ENCODE peak calls at places on chromosomes 2 and 18, in seven cellular contexts. One of them, this sample, is unnamed.

GRCh38 chr18:75478996-75479870 is 51.7 kb upstream of the SMIM21 start:
- DNase-seq in cardiac muscle cell: peak
- DNase-seq in CD8-positive, alpha-beta memory T cell: no peak
- DNase-seq in kidney: no peak
- DNase-seq in body of pancreas: no peak
- DNase-seq in thoracic aorta: no peak
- DNase-seq in uterus: no peak
- DNase-seq in this sample: peak

GRCh38 chr2:33426666-33427231 is 49.7 kb upstream of the RASGRP3 start:
- DNase-seq in cardiac muscle cell: peak
- DNase-seq in CD8-positive, alpha-beta memory T cell: no peak
- DNase-seq in kidney: no peak
- DNase-seq in body of pancreas: peak
- DNase-seq in thoracic aorta: no peak
- DNase-seq in uterus: no peak
- DNase-seq in this sample: no peak

GRCh38 chr18:35284846-35285245 is 5.2 kb downstream of the ZSCAN30 start:
- DNase-seq in cardiac muscle cell: no peak
- DNase-seq in CD8-positive, alpha-beta memory T cell: no peak
- DNase-seq in kidney: no peak
- DNase-seq in body of pancreas: no peak
- DNase-seq in thoracic aorta: no peak
- DNase-seq in uterus: no peak
- DNase-seq in this sample: no peak

GRCh38 chr2:150700731-150701130 is 213.3 kb upstream of the RND3 start:
- DNase-seq in cardiac muscle cell: no peak
- DNase-seq in CD8-positive, alpha-beta memory T cell: no peak
- DNase-seq in kidney: no peak
- DNase-seq in body of pancreas: no peak
- DNase-seq in thoracic aorta: no peak
- DNase-seq in uterus: no peak
- DNase-seq in this sample: no peak

GRCh38 chr2:69946351-69947077 is 14.9 kb downstream of the ASPRV1 start:
- DNase-seq in cardiac muscle cell: peak
- DNase-seq in CD8-positive, alpha-beta memory T cell: peak
- DNase-seq in kidney: no peak
- DNase-seq in body of pancreas: no peak
- DNase-seq in thoracic aorta: no peak
- DNase-seq in uterus: no peak
- DNase-seq in this sample: peak

GRCh38 chr18:21851327-21851961 is 110.9 kb downstream of the MIB1 start:
- DNase-seq in cardiac muscle cell: peak
- DNase-seq in CD8-positive, alpha-beta memory T cell: no peak
- DNase-seq in kidney: no peak
- DNase-seq in body of pancreas: no peak
- DNase-seq in thoracic aorta: no peak
- DNase-seq in uterus: no peak
- DNase-seq in this sample: no peak

GRCh38 chr2:199466704-199467461 is 9.1 kb upstream of the SATB2 start:
- DNase-seq in cardiac muscle cell: no peak
- DNase-seq in CD8-positive, alpha-beta memory T cell: no peak
- DNase-seq in kidney: no peak
- DNase-seq in body of pancreas: no peak
- DNase-seq in thoracic aorta: no peak
- DNase-seq in uterus: no peak
- DNase-seq in this sample: no peak

GRCh38 chr2:240412975-240413812 is 22.3 kb upstream of the GPC1 start:
- DNase-seq in cardiac muscle cell: no peak
- DNase-seq in CD8-positive, alpha-beta memory T cell: no peak
- DNase-seq in kidney: peak
- DNase-seq in body of pancreas: peak
- DNase-seq in thoracic aorta: no peak
- DNase-seq in uterus: peak
- DNase-seq in this sample: no peak

GRCh38 chr2:165425556-165425955 is 43.9 kb upstream of the CSRNP3 start:
- DNase-seq in cardiac muscle cell: no peak
- DNase-seq in CD8-positive, alpha-beta memory T cell: no peak
- DNase-seq in kidney: no peak
- DNase-seq in body of pancreas: no peak
- DNase-seq in thoracic aorta: no peak
- DNase-seq in uterus: no peak
- DNase-seq in this sample: no peak

GRCh38 chr2:38515155-38516074 is 87.3 kb downstream of the HNRNPLL start:
- DNase-seq in cardiac muscle cell: peak
- DNase-seq in CD8-positive, alpha-beta memory T cell: no peak
- DNase-seq in kidney: peak
- DNase-seq in body of pancreas: peak
- DNase-seq in thoracic aorta: peak
- DNase-seq in uterus: peak
- DNase-seq in this sample: no peak

GRCh38 chr2:5839563-5839962 is 147.4 kb downstream of the SOX11 start:
- DNase-seq in cardiac muscle cell: no peak
- DNase-seq in CD8-positive, alpha-beta memory T cell: no peak
- DNase-seq in kidney: no peak
- DNase-seq in body of pancreas: no peak
- DNase-seq in thoracic aorta: no peak
- DNase-seq in uterus: no peak
- DNase-seq in this sample: no peak

GRCh38 chr18:41674466-41674865 is 280.6 kb upstream of the PIK3C3 start:
- DNase-seq in cardiac muscle cell: no peak
- DNase-seq in CD8-positive, alpha-beta memory T cell: no peak
- DNase-seq in kidney: no peak
- DNase-seq in body of pancreas: no peak
- DNase-seq in thoracic aorta: no peak
- DNase-seq in uterus: no peak
- DNase-seq in this sample: no peak

GRCh38 chr2:23502096-23502495 is 117.1 kb downstream of the KLHL29 start:
- DNase-seq in cardiac muscle cell: peak
- DNase-seq in CD8-positive, alpha-beta memory T cell: no peak
- DNase-seq in kidney: no peak
- DNase-seq in body of pancreas: peak
- DNase-seq in thoracic aorta: no peak
- DNase-seq in uterus: no peak
- DNase-seq in this sample: no peak

GRCh38 chr2:11681722-11682589 is 12.0 kb upstream of the NTSR2 start:
- DNase-seq in cardiac muscle cell: peak
- DNase-seq in CD8-positive, alpha-beta memory T cell: peak
- DNase-seq in kidney: peak
- DNase-seq in body of pancreas: peak
- DNase-seq in thoracic aorta: no peak
- DNase-seq in uterus: no peak
- DNase-seq in this sample: no peak

GRCh38 chr2:41937464-41937861 is 110.4 kb upstream of the PKDCC start:
- DNase-seq in cardiac muscle cell: peak
- DNase-seq in CD8-positive, alpha-beta memory T cell: no peak
- DNase-seq in kidney: no peak
- DNase-seq in body of pancreas: no peak
- DNase-seq in thoracic aorta: no peak
- DNase-seq in uterus: no peak
- DNase-seq in this sample: no peak

GRCh38 chr2:56372071-56372656 is 188.4 kb downstream of the CCDC85A start:
- DNase-seq in cardiac muscle cell: no peak
- DNase-seq in CD8-positive, alpha-beta memory T cell: no peak
- DNase-seq in kidney: no peak
- DNase-seq in body of pancreas: no peak
- DNase-seq in thoracic aorta: no peak
- DNase-seq in uterus: no peak
- DNase-seq in this sample: no peak

GRCh38 chr2:45218298-45218697 is 209.0 kb upstream of the SIX2 start:
- DNase-seq in cardiac muscle cell: no peak
- DNase-seq in CD8-positive, alpha-beta memory T cell: no peak
- DNase-seq in kidney: no peak
- DNase-seq in body of pancreas: no peak
- DNase-seq in thoracic aorta: no peak
- DNase-seq in uterus: no peak
- DNase-seq in this sample: no peak

GRCh38 chr2:47088371-47089082 is 66.6 kb downstream of the STPG4 start:
- DNase-seq in cardiac muscle cell: peak
- DNase-seq in CD8-positive, alpha-beta memory T cell: no peak
- DNase-seq in kidney: no peak
- DNase-seq in body of pancreas: no peak
- DNase-seq in thoracic aorta: no peak
- DNase-seq in uterus: no peak
- DNase-seq in this sample: no peak

GRCh38 chr2:127917916-127918315 is 32.2 kb upstream of the AMMECR1L start:
- DNase-seq in cardiac muscle cell: peak
- DNase-seq in CD8-positive, alpha-beta memory T cell: no peak
- DNase-seq in kidney: no peak
- DNase-seq in body of pancreas: no peak
- DNase-seq in thoracic aorta: no peak
- DNase-seq in uterus: no peak
- DNase-seq in this sample: no peak

GRCh38 chr2:241272722-241273551 is 42.5 kb downstream of the HDLBP start:
- DNase-seq in cardiac muscle cell: peak
- DNase-seq in CD8-positive, alpha-beta memory T cell: peak
- DNase-seq in kidney: peak
- DNase-seq in body of pancreas: peak
- DNase-seq in thoracic aorta: peak
- DNase-seq in uterus: peak
- DNase-seq in this sample: no peak

GRCh38 chr2:222439692-222440091 is 15.3 kb downstream of the SGPP2 start:
- DNase-seq in cardiac muscle cell: peak
- DNase-seq in CD8-positive, alpha-beta memory T cell: no peak
- DNase-seq in kidney: no peak
- DNase-seq in body of pancreas: no peak
- DNase-seq in thoracic aorta: no peak
- DNase-seq in uterus: no peak
- DNase-seq in this sample: no peak

GRCh38 chr18:32595735-32596134 is 125.1 kb upstream of the GAREM1 start:
- DNase-seq in cardiac muscle cell: no peak
- DNase-seq in CD8-positive, alpha-beta memory T cell: no peak
- DNase-seq in kidney: no peak
- DNase-seq in body of pancreas: no peak
- DNase-seq in thoracic aorta: no peak
- DNase-seq in uterus: no peak
- DNase-seq in this sample: no peak

GRCh38 chr2:131413148-131413747 is 49.3 kb upstream of the RAB6D start:
- DNase-seq in cardiac muscle cell: peak
- DNase-seq in CD8-positive, alpha-beta memory T cell: no peak
- DNase-seq in kidney: no peak
- DNase-seq in body of pancreas: no peak
- DNase-seq in thoracic aorta: no peak
- DNase-seq in uterus: peak
- DNase-seq in this sample: peak

GRCh38 chr2:129301431-129301913 is 678.0 kb upstream of the RAB6C start:
- DNase-seq in cardiac muscle cell: peak
- DNase-seq in CD8-positive, alpha-beta memory T cell: no peak
- DNase-seq in kidney: no peak
- DNase-seq in body of pancreas: no peak
- DNase-seq in thoracic aorta: no peak
- DNase-seq in uterus: no peak
- DNase-seq in this sample: no peak

GRCh38 chr18:57088883-57089282 is 58.0 kb upstream of the BOD1L2 start:
- DNase-seq in cardiac muscle cell: no peak
- DNase-seq in CD8-positive, alpha-beta memory T cell: no peak
- DNase-seq in kidney: no peak
- DNase-seq in body of pancreas: no peak
- DNase-seq in thoracic aorta: no peak
- DNase-seq in uterus: no peak
- DNase-seq in this sample: no peak

GRCh38 chr2:184463102-184463865 is 135.0 kb upstream of the ZNF804A start:
- DNase-seq in cardiac muscle cell: no peak
- DNase-seq in CD8-positive, alpha-beta memory T cell: no peak
- DNase-seq in kidney: no peak
- DNase-seq in body of pancreas: no peak
- DNase-seq in thoracic aorta: no peak
- DNase-seq in uterus: no peak
- DNase-seq in this sample: no peak
- H3K4me3 ChIP-seq in cardiac muscle cell: no peak
- H3K4me3 ChIP-seq in CD8-positive, alpha-beta memory T cell: no peak
- H3K4me3 ChIP-seq in kidney: peak
- H3K4me3 ChIP-seq in body of pancreas: no peak
- H3K4me3 ChIP-seq in thoracic aorta: no peak
- H3K4me3 ChIP-seq in uterus: no peak
- H3K4me3 ChIP-seq in this sample: no peak

GRCh38 chr2:232731470-232731869 is 34.3 kb downstream of the GIGYF2 start:
- DNase-seq in cardiac muscle cell: no peak
- DNase-seq in CD8-positive, alpha-beta memory T cell: no peak
- DNase-seq in kidney: no peak
- DNase-seq in body of pancreas: no peak
- DNase-seq in thoracic aorta: no peak
- DNase-seq in uterus: no peak
- DNase-seq in this sample: no peak
- H3K4me3 ChIP-seq in cardiac muscle cell: no peak
- H3K4me3 ChIP-seq in CD8-positive, alpha-beta memory T cell: no peak
- H3K4me3 ChIP-seq in kidney: no peak
- H3K4me3 ChIP-seq in body of pancreas: no peak
- H3K4me3 ChIP-seq in thoracic aorta: no peak
- H3K4me3 ChIP-seq in uterus: no peak
- H3K4me3 ChIP-seq in this sample: no peak

DNA sequence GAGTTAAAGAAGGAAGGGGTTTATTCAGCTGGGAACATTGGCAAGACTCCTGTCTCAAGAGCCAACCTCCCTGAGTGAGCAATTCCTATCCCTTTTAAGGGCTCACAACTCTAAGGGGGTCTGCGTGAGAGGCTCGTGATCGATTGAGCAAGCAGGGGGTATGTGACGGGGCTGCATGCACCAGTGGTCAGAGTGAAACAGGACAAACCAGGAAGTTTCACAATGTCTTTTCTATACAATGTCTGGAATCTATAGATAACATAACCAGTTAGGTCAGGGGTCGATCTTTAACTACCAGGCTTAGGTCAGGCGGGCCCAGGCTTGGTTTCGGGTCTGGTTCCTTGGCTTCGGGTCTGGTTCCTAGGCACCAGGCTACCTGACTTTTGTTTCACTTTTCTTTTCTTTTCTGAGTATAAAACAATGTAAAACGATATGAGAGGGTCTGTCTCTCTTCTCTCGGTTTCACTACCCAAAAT is 30.1 kb upstream of the LIPG start:
- DNase-seq in cardiac muscle cell: peak
- DNase-seq in CD8-positive, alpha-beta memory T cell: no peak
- DNase-seq in kidney: no peak
- DNase-seq in body of pancreas: no peak
- DNase-seq in thoracic aorta: no peak
- DNase-seq in uterus: no peak
- DNase-seq in this sample: no peak
- H3K4me3 ChIP-seq in cardiac muscle cell: no peak
- H3K4me3 ChIP-seq in CD8-positive, alpha-beta memory T cell: no peak
- H3K4me3 ChIP-seq in kidney: no peak
- H3K4me3 ChIP-seq in body of pancreas: no peak
- H3K4me3 ChIP-seq in thoracic aorta: no peak
- H3K4me3 ChIP-seq in uterus: no peak
- H3K4me3 ChIP-seq in this sample: peak

DNA sequence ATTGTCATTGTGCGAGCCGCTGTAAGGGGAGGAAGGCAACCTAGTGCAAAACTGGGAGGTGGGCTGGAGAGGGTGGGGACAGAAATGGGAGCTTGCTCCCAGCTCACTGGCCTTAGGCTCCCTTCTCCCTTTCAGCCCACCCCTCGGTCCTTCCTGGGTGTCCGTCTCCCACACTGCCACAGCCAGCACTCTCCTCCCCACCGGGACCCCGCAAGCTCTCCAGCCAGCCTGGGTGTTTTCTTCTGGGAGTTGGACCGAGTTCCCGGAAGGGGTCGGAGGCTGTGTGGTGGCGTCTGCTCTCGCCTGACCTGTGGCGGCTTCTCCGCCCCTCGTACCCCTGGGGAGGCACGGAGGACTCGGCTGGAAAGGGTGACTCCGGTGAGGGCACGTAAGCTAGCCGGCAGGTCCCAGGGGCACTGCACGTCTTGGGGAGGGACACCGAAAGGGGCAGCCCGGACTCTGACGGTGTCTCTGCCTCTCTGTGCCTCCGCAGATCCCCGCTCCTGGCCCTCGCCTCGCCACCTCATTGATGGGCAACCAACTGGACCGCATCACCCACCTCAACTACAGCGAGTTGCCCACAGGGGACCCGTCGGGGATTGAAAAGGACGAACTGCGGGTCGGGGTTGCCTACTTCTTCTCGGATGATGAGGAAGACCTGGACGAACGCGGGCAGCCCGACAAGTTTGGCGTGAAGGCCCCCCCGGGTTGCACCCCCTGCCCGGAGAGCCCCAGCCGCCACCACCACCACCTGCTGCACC is 1.1 kb downstream of the LRATD1 start:
- DNase-seq in cardiac muscle cell: no peak
- DNase-seq in CD8-positive, alpha-beta memory T cell: no peak
- DNase-seq in kidney: peak
- DNase-seq in body of pancreas: peak
- DNase-seq in thoracic aorta: no peak
- DNase-seq in uterus: peak
- DNase-seq in this sample: no peak
- H3K4me3 ChIP-seq in cardiac muscle cell: peak
- H3K4me3 ChIP-seq in CD8-positive, alpha-beta memory T cell: no peak
- H3K4me3 ChIP-seq in kidney: peak
- H3K4me3 ChIP-seq in body of pancreas: peak
- H3K4me3 ChIP-seq in thoracic aorta: peak
- H3K4me3 ChIP-seq in uterus: peak
- H3K4me3 ChIP-seq in this sample: no peak